ENCODE peak calls at places on chromosomes 12 and 14, in eight cellular contexts. S is left cardiac atrium; W is T1000; N is stimulated activated CD4-positive, alpha-beta T cell treated with anti-CD3 and anti-CD28 coated beads, Interleukin-1b, Interleukin-23, amount 100 ng/mL, for 24 hours; O is GM10248; G is right cardiac atrium; P is T-cell; J is KBM-7. R is an unnamed sample.

GRCh38 chr12:118537481-118537917 is 161.1 kb downstream of the SUDS3 start:
- DNase-seq in W (no peak), O (no peak), P (no peak), S (peak; percentile 39), N (no peak), G (peak; percentile 13), J (no peak), R (no peak)

GRCh38 chr14:101359221-101360044 is 201.9 kb upstream of the DIO3 start:
- DNase-seq in G (peak; percentile 54), W (peak; percentile 20), P (no peak), S (peak; percentile 49), O (no peak), J (no peak), N (no peak), R (no peak)

GRCh38 chr12:30438526-30439120 is 257.0 kb downstream of the IPO8 start:
- DNase-seq in S (no peak), O (no peak), P (no peak), N (no peak), J (no peak), G (no peak), W (no peak), R (no peak)

GRCh38 chr12:82359115-82359478 is 768 bp downstream of the METTL25 start:
- DNase-seq in N (no peak), O (peak; percentile 18), J (no peak), S (no peak), W (no peak), P (no peak), G (no peak), R (no peak)

GRCh38 chr12:113065126-113066007 is 8.8 kb downstream of the DTX1 start:
- DNase-seq in O (peak; percentile 67), P (no peak), G (no peak), N (no peak), S (no peak), J (peak; percentile 32), W (no peak), R (no peak)

GRCh38 chr14:47485421-47485820 is 190.0 kb downstream of the MDGA2 start:
- DNase-seq in O (no peak), G (no peak), W (no peak), J (no peak), S (no peak), N (no peak), P (no peak), R (no peak)

GRCh38 chr12:67780580-67781084 is 132.1 kb downstream of the DYRK2 start:
- DNase-seq in N (no peak), O (no peak), S (no peak), W (no peak), G (no peak), P (no peak), J (no peak), R (no peak)

GRCh38 chr12:51009038-51009437 is 17.1 kb downstream of the SLC11A2 start:
- DNase-seq in O (peak; percentile 30), G (peak; percentile 67), N (peak; percentile 34), P (peak; percentile 46), J (no peak), S (peak; percentile 66), W (no peak), R (no peak)

GRCh38 chr12:124685689-124685993 is 118.2 kb upstream of the NCOR2 start:
- DNase-seq in W (no peak), P (no peak), N (no peak), J (no peak), O (no peak), G (no peak), S (no peak), R (no peak)

GRCh38 chr12:119593578-119594398 is at the start of gene TMEM233:
- DNase-seq in S (peak; percentile 58), J (no peak), P (no peak), O (no peak), G (peak; percentile 74), W (no peak), N (no peak), R (no peak)

GRCh38 chr14:105128059-105128458 is 40.5 kb downstream of the JAG2 start:
- DNase-seq in O (no peak), G (no peak), S (no peak), W (no peak), J (no peak), P (no peak), N (no peak), R (no peak)

GRCh38 chr12:13851828-13852227 is 129.6 kb downstream of the GRIN2B start:
- DNase-seq in O (no peak), G (no peak), N (no peak), W (no peak), P (no peak), S (no peak), J (no peak), R (no peak)

GRCh38 chr12:121579190-121579791 is 1.5 kb downstream of the KDM2B start:
- DNase-seq in O (peak; percentile 55), N (no peak), J (peak; percentile 26), W (no peak), P (peak; percentile 34), G (no peak), S (peak; percentile 46), R (peak; percentile 31)

GRCh38 chr12:65967696-65968095 is 143.4 kb downstream of the HMGA2 start:
- DNase-seq in W (no peak), S (no peak), J (no peak), N (no peak), P (no peak), G (no peak), O (no peak), R (no peak)

GRCh38 chr12:86634706-86635410 is 378.7 kb upstream of the MGAT4C start:
- DNase-seq in W (no peak), J (no peak), N (no peak), O (no peak), P (no peak), G (no peak), S (no peak), R (no peak)

GRCh38 chr12:95506707-95507523 is 33.0 kb downstream of the METAP2 start:
- DNase-seq in G (no peak), W (no peak), O (no peak), P (no peak), J (no peak), N (no peak), S (no peak), R (no peak)

GRCh38 chr14:90839889-90840266 is 23.6 kb upstream of the TTC7B start:
- DNase-seq in N (no peak), G (no peak), O (no peak), J (no peak), W (no peak), S (no peak), P (no peak), R (no peak)

GRCh38 chr14:92657457-92658142 is 90.8 kb downstream of the LGMN start:
- DNase-seq in O (no peak), P (no peak), J (peak; percentile 83), S (peak; percentile 68), N (no peak), G (peak; percentile 68), W (no peak), R (no peak)

GRCh38 chr12:77299001-77299400 is 233.6 kb upstream of the E2F7 start:
- DNase-seq in S (no peak), J (no peak), O (no peak), G (no peak), P (no peak), W (no peak), N (no peak), R (no peak)

GRCh38 chr14:91138511-91139359 is 24.9 kb downstream of the DGLUCY start:
- DNase-seq in S (no peak), G (no peak), O (peak; percentile 36), N (peak; percentile 16), W (no peak), J (peak; percentile 80), P (peak; percentile 38), R (no peak)

GRCh38 chr14:102590667-102591099 is 1.8 kb upstream of the RCOR1 start:
- DNase-seq in W (no peak), O (no peak), J (no peak), S (peak; percentile 59), P (no peak), G (peak; percentile 51), N (no peak), R (no peak)

GRCh38 chr12:88334271-88334670 is 192.2 kb downstream of the TMTC3 start:
- DNase-seq in G (no peak), O (no peak), P (no peak), J (no peak), S (no peak), W (peak; percentile 97), N (no peak), R (no peak)

GRCh38 chr12:93148412-93148811 is 219.3 kb upstream of the EEA1 start:
- DNase-seq in O (no peak), N (no peak), P (no peak), W (no peak), J (no peak), S (no peak), G (no peak), R (no peak)

GRCh38 chr14:105473677-105474477 is 744 bp upstream of the CRIP2 start:
- DNase-seq in O (peak; percentile 66), J (peak; percentile 76), W (peak; percentile 77), S (peak; percentile 99), P (peak; percentile 70), G (peak; percentile 97), N (peak; percentile 53), R (no peak)

GRCh38 chr12:47237751-47238211 is 158.0 kb upstream of the AMIGO2 start:
- DNase-seq in O (no peak), W (no peak), J (no peak), G (no peak), S (no peak), P (no peak), N (no peak), R (no peak)

GRCh38 chr14:49249022-49249421 is 337.2 kb downstream of the RPS29 start:
- DNase-seq in S (no peak), N (no peak), J (no peak), P (no peak), G (no peak), O (no peak), W (no peak), R (no peak)

GRCh38 chr14:93683241-93683640 is 105.0 kb downstream of the PRIMA1 start:
- DNase-seq in J (peak; percentile 61), W (no peak), S (no peak), P (no peak), O (no peak), G (no peak), N (no peak), R (no peak)

GRCh38 chr12:13405961-13406703 is 209.6 kb downstream of the EMP1 start:
- DNase-seq in S (no peak), O (no peak), J (no peak), G (no peak), N (no peak), W (no peak), P (no peak), R (no peak)

GRCh38 chr14:49621114-49621881 is 699 bp downstream of the MGAT2 start:
- DNase-seq in O (peak; percentile 47), G (peak; percentile 84), J (peak; percentile 86), N (no peak), W (no peak), P (peak; percentile 58), S (peak; percentile 84), R (peak; percentile 31)

GRCh38 chr12:29428630-29429029 is 47.7 kb upstream of the ERGIC2 start:
- DNase-seq in O (peak; percentile 12), N (no peak), P (no peak), G (no peak), J (peak; percentile 12), S (no peak), W (no peak), R (no peak)

GRCh38 chr12:123645851-123646250 is 12.2 kb downstream of the GTF2H3 start:
- DNase-seq in J (no peak), N (no peak), G (no peak), W (no peak), S (no peak), P (no peak), O (no peak), R (no peak)

GRCh38 chr14:102464846-102465341 is 44.7 kb downstream of the ANKRD9 start:
- DNase-seq in G (no peak), N (no peak), W (no peak), O (no peak), P (no peak), J (no peak), S (no peak), R (no peak)

GRCh38 chr14:70601162-70601561 is 707 bp upstream of the MED6 start:
- DNase-seq in S (no peak), J (no peak), G (no peak), O (no peak), W (no peak), P (no peak), N (no peak), R (no peak)

GRCh38 chr12:85865905-85866304 is 8.2 kb upstream of the NTS start:
- DNase-seq in G (peak; percentile 51), P (no peak), J (no peak), N (no peak), O (no peak), S (peak; percentile 34), W (no peak), R (no peak)